ENCODE peak calls at places on chromosomes 11 and 22, in six cellular contexts. G is cardiac muscle cell, X is adrenal gland, V is right lobe of liver, F is breast epithelium, S is body of pancreas. Z is an unnamed sample.

GRCh38 chr11:3947084-3947483 is 91.6 kb downstream of the STIM1 start:
- DNase-seq in G (peak), X (peak), V (no peak), F (no peak), S (no peak), Z (no peak)

GRCh38 chr11:121892131-121892681 is 223.8 kb downstream of the BLID start:
- DNase-seq in G (peak), X (peak), V (no peak), F (no peak), S (no peak), Z (peak)

GRCh38 chr11:120545813-120546212 is 34.3 kb downstream of the GRIK4 start:
- DNase-seq in G (no peak), X (no peak), V (no peak), F (no peak), S (no peak), Z (no peak)

GRCh38 chr22:23606204-23607131 is 25.7 kb downstream of the DRICH1 start:
- DNase-seq in G (no peak), X (no peak), V (no peak), F (no peak), S (no peak), Z (no peak)

GRCh38 chr22:49934144-49934890 is 15.9 kb downstream of the CRELD2 start:
- DNase-seq in G (no peak), X (peak), V (peak), F (peak), S (peak), Z (peak)

GRCh38 chr11:2771758-2772466 is 72.1 kb upstream of the KCNQ1OT1 start:
- DNase-seq in G (no peak), X (peak), V (peak), F (peak), S (peak), Z (no peak)

GRCh38 chr11:128725630-128726461 is 32.0 kb downstream of the FLI1 start:
- DNase-seq in G (peak), X (no peak), V (no peak), F (no peak), S (no peak), Z (no peak)

GRCh38 chr11:10503217-10503616 is 37.8 kb downstream of the RNF141 start:
- DNase-seq in G (no peak), X (no peak), V (no peak), F (no peak), S (no peak), Z (no peak)

GRCh38 chr11:121451982-121452608 is at the start of gene SORL1:
- DNase-seq in G (peak), X (peak), V (peak), F (peak), S (peak), Z (peak)

GRCh38 chr22:25076281-25076680 is 123.4 kb upstream of the CRYBB3 start:
- DNase-seq in G (no peak), X (no peak), V (no peak), F (no peak), S (no peak), Z (no peak)

GRCh38 chr22:27927608-27928007 is 8.6 kb upstream of the PITPNB start:
- DNase-seq in G (no peak), X (no peak), V (no peak), F (no peak), S (no peak), Z (no peak)

GRCh38 chr11:34975482-34975881 is 59.1 kb downstream of the PDHX start:
- DNase-seq in G (no peak), X (no peak), V (no peak), F (no peak), S (no peak), Z (no peak)

GRCh38 chr11:121907379-121907778 is 208.6 kb downstream of the BLID start:
- DNase-seq in G (no peak), X (no peak), V (no peak), F (no peak), S (no peak), Z (no peak)

GRCh38 chr11:72229925-72230763 is 5.6 kb downstream of the INPPL1 start:
- DNase-seq in G (no peak), X (no peak), V (no peak), F (peak), S (no peak), Z (no peak)

GRCh38 chr22:31739795-31740201 is 10.1 kb downstream of the PRR14L start:
- DNase-seq in G (peak), X (peak), V (peak), F (no peak), S (peak), Z (no peak)

GRCh38 chr22:40982482-40983385 is 31.6 kb downstream of the RBX1 start:
- DNase-seq in G (no peak), X (no peak), V (no peak), F (no peak), S (no peak), Z (no peak)

GRCh38 chr11:70076461-70076931 is 1.6 kb upstream of the ANO1 start:
- DNase-seq in G (peak), X (no peak), V (no peak), F (peak), S (no peak), Z (no peak)

GRCh38 chr11:116379185-116379828 is 393.5 kb downstream of the BUD13 start:
- DNase-seq in G (peak), X (no peak), V (no peak), F (no peak), S (peak), Z (no peak)

GRCh38 chr22:44049369-44050231 is 25.5 kb downstream of the PARVB start:
- DNase-seq in G (no peak), X (peak), V (no peak), F (no peak), S (no peak), Z (no peak)

GRCh38 chr22:49286236-49286760 is 541.4 kb downstream of the BRD1 start:
- DNase-seq in G (no peak), X (no peak), V (no peak), F (peak), S (no peak), Z (no peak)

GRCh38 chr22:43128928-43129424 is 14.2 kb downstream of the MCAT start:
- DNase-seq in G (no peak), X (no peak), V (no peak), F (no peak), S (peak), Z (no peak)

GRCh38 chr22:29205598-29206371 is at the start of gene EMID1:
- DNase-seq in G (peak), X (peak), V (no peak), F (no peak), S (peak), Z (peak)

GRCh38 chr11:92688416-92688815 is 281.0 kb upstream of the MTNR1B start:
- DNase-seq in G (no peak), X (no peak), V (no peak), F (no peak), S (no peak), Z (no peak)

GRCh38 chr22:31950226-31950625 is 5.9 kb downstream of the YWHAH start:
- DNase-seq in G (no peak), X (no peak), V (no peak), F (no peak), S (no peak), Z (no peak)

GRCh38 chr11:124891390-124891861 is 6.2 kb downstream of the ROBO4 start:
- DNase-seq in G (peak), X (no peak), V (peak), F (no peak), S (no peak), Z (no peak)

GRCh38 chr11:571802-572185 is 4.5 kb upstream of the PHRF1 start:
- DNase-seq in G (no peak), X (no peak), V (no peak), F (no peak), S (no peak), Z (no peak)

GRCh38 chr11:11620251-11620965 is 1.4 kb downstream of the GALNT18 start:
- DNase-seq in G (no peak), X (peak), V (peak), F (peak), S (peak), Z (peak)

GRCh38 chr11:58788355-58789023 is 56.0 kb downstream of the GLYATL2 start:
- DNase-seq in G (peak), X (peak), V (peak), F (no peak), S (peak), Z (no peak)

GRCh38 chr11:95277868-95278267 is 46.9 kb upstream of the SESN3 start:
- DNase-seq in G (no peak), X (no peak), V (no peak), F (no peak), S (no peak), Z (no peak)

GRCh38 chr11:57205046-57205671 is 23.4 kb downstream of the LRRC55 start:
- DNase-seq in G (peak), X (peak), V (no peak), F (no peak), S (no peak), Z (no peak)

GRCh38 chr22:50602338-50602700 is 1.7 kb downstream of the MAPK8IP2 start:
- DNase-seq in G (no peak), X (no peak), V (no peak), F (no peak), S (no peak), Z (no peak)

GRCh38 chr11:114086394-114086793 is 26.9 kb downstream of the ZBTB16 start:
- DNase-seq in G (no peak), X (no peak), V (no peak), F (no peak), S (no peak), Z (no peak)
- H3K27ac ChIP-seq in G (no peak), X (no peak), V (peak), F (peak), S (peak), Z (peak)

DNA sequence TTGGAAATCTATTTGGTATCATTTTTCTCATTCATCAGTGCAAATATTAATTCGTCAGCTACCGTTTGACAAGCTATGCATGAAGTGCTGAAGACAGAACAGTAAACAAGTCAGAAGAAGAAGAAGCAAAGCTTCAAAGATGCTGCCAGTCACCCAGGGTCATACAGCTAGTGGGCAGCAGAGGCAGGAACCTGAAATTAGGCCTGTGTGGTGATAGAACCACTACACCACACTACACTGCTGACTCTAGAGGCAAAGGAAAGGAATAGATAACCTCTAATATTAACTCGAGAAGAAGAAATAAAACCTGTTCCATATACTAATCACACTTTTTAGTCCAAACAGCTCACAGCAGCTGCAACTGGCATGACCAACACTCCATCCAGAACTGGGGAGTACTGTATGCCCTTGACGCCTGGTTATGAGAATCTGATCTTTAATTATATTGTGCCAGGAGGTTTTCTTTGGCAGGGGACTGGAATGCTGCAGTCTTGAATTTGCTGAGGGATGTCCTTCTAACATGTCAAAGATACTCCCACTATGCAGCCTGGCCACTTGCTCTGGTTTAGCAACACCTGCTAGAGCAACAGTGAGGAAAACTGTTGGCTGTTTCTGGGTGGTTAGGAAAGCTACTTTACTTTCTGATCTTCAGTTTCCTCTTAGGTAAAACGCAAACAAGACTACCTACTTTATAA is 73.0 kb downstream of the PAK1 start:
- DNase-seq in G (no peak), X (no peak), V (no peak), F (no peak), S (no peak), Z (no peak)
- TF ChIP-seq CTCF in G (no peak), X (no peak), V (no peak), F (no peak), S (no peak), Z (peak)

DNA sequence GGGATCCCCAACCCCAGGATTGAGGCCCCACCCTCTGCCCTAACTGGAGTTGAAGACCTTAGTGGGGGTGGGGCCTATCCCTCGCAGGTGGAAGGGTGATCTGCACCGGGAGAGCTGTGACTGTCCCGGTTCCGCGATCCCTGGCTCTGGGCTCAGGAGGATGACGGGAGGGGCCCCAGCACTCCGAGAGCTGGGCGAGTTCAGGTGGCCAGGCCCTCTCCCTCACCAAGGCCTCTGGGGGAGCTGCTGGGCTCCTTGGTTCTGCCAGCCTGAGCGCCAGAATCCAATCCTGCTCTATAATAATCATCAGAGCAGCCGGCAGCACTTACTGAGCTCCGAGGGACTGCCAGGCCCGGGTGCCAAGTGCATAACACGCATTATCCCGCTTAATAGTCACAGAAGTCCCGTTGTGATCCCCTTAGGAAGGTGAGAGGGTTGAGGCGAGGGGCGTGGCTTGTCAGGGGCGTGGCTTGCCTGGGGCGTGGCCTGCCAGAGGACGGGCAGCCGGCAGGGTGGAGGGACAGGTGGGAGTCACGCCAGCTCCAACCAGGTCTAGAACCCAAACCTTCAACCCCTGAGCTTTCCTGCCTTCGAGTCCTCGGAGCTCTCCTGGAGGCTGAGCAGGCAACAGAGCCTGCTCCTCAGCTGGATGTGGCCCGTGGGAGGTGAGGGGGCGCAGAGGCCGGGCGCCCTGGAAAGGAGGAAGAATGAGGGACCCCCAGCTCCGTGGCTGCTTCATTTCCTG is 7.2 kb upstream of the SYT7 start:
- DNase-seq in G (no peak), X (no peak), V (no peak), F (peak), S (peak), Z (peak)
- H3K4me3 ChIP-seq in G (peak), X (no peak), V (peak), F (peak), S (peak), Z (peak)

GRCh38 chr11:126476256-126476970 is 120.9 kb downstream of the ST3GAL4 start:
- DNase-seq in G (no peak), X (no peak), V (no peak), F (no peak), S (no peak), Z (no peak)

GRCh38 chr11:126475627-126475991 is 120.1 kb downstream of the ST3GAL4 start:
- DNase-seq in G (no peak), X (no peak), V (no peak), F (no peak), S (no peak), Z (no peak)

GRCh38 chr11:126474888-126475626 is 119.6 kb downstream of the ST3GAL4 start:
- DNase-seq in G (peak), X (peak), V (no peak), F (no peak), S (peak), Z (no peak)

GRCh38 chr11:126473269-126473668 is 117.8 kb downstream of the ST3GAL4 start:
- DNase-seq in G (no peak), X (no peak), V (no peak), F (no peak), S (no peak), Z (no peak)

DNA sequence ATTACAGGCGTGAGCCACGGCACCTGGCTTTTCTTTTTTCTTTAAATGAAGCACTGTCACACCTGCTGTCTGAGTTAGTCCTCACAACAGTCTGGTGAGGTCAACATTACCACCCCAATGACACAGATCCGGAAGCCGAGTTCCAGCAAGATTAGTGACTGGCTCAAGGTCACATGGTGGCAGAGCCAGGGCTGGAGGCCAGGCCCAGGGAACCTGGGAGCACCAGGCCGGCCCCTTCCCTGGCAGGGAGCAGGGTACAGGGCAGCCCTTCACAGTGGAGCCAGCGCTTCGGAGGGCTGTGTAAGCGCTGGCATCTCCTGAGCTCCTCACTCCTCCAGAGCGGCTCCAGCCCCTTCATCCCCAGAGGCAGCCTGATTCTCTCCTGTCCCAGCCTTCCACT is 118.7 kb downstream of the ST3GAL4 start:
- DNase-seq in G (no peak), X (peak), V (no peak), F (no peak), S (peak), Z (no peak)
- H3K27ac ChIP-seq in G (no peak), X (no peak), V (no peak), F (no peak), S (peak), Z (no peak)

GRCh38 chr11:48003926-48004325 is 23.6 kb downstream of the PTPRJ start:
- DNase-seq in G (no peak), X (no peak), V (no peak), F (no peak), S (no peak), Z (no peak)
- TF ChIP-seq CTCF in G (no peak), X (no peak), V (no peak), F (no peak), S (no peak), Z (no peak)

GRCh38 chr11:19577391-19577831 is 135.2 kb upstream of the NAV2 start:
- DNase-seq in G (peak), X (no peak), V (no peak), F (no peak), S (no peak), Z (no peak)
- H3K4me3 ChIP-seq in G (no peak), X (no peak), V (no peak), F (no peak), S (no peak), Z (no peak)

DNA sequence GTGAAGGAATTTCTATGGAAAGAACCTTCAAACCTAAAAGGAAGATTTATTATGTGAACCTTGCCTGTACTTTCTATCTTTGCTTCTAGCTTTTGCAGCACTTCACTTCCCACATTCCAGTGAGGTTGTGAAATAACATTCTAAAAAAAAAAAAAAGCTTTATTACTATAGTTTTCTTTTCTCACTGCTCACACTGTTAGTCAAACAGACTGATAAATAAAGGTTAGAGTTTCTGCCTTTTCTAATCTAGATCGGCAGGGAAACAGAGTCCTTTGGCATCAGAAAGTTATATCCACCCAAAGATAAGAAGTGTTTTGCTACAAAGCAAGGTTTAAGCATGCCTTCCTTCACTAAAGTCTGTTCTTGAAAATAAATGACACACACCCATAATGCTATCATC is 2.8 kb downstream of the AAMDC start:
- DNase-seq in G (peak), X (no peak), V (no peak), F (no peak), S (no peak), Z (no peak)
- H3K27ac ChIP-seq in G (peak), X (peak), V (no peak), F (no peak), S (peak), Z (peak)

GRCh38 chr11:8209208-8209807 is 40.5 kb upstream of the RIC3 start:
- DNase-seq in G (no peak), X (peak), V (no peak), F (no peak), S (no peak), Z (no peak)
- TF ChIP-seq CTCF in G (peak), X (peak), V (peak), F (no peak), S (peak), Z (no peak)

Z was measured in psoas muscle.